ENCODE peak calls at places on chromosomes 12 and 14, in seven cellular contexts. One of them, this sample, is unnamed.

GRCh38 chr14:103003850-103004249 is 53.5 kb downstream of the CDC42BPB start:
- DNase-seq in glutamatergic neuron: no peak
- DNase-seq in fibroblast of lung: no peak
- DNase-seq in right atrium auricular region: no peak
- DNase-seq in Panc1: no peak
- DNase-seq in spleen: peak
- DNase-seq in nephron progenitor cell: no peak
- DNase-seq in this sample: no peak

GRCh38 chr14:62682208-62682607 is 363.1 kb downstream of the KCNH5 start:
- DNase-seq in fibroblast of lung: no peak
- DNase-seq in Panc1: no peak
- DNase-seq in right atrium auricular region: no peak
- DNase-seq in glutamatergic neuron: no peak
- DNase-seq in nephron progenitor cell: no peak
- DNase-seq in spleen: no peak
- DNase-seq in this sample: no peak

GRCh38 chr14:70000601-70001000 is 121.4 kb downstream of the SMOC1 start:
- DNase-seq in glutamatergic neuron: no peak
- DNase-seq in Panc1: no peak
- DNase-seq in fibroblast of lung: no peak
- DNase-seq in nephron progenitor cell: no peak
- DNase-seq in right atrium auricular region: no peak
- DNase-seq in spleen: no peak
- DNase-seq in this sample: no peak

GRCh38 chr14:73269729-73270651 is 32.7 kb downstream of the PAPLN start:
- DNase-seq in Panc1: no peak
- DNase-seq in spleen: peak
- DNase-seq in fibroblast of lung: peak
- DNase-seq in right atrium auricular region: peak
- DNase-seq in glutamatergic neuron: peak
- DNase-seq in nephron progenitor cell: peak
- DNase-seq in this sample: peak

GRCh38 chr14:56205906-56206305 is 87.7 kb downstream of the PELI2 start:
- DNase-seq in Panc1: no peak
- DNase-seq in nephron progenitor cell: no peak
- DNase-seq in fibroblast of lung: no peak
- DNase-seq in spleen: no peak
- DNase-seq in glutamatergic neuron: no peak
- DNase-seq in right atrium auricular region: no peak
- DNase-seq in this sample: no peak

GRCh38 chr12:70366581-70367267 is 634 bp downstream of the KCNMB4 start:
- DNase-seq in right atrium auricular region: no peak
- DNase-seq in glutamatergic neuron: peak
- DNase-seq in spleen: peak
- DNase-seq in fibroblast of lung: peak
- DNase-seq in nephron progenitor cell: peak
- DNase-seq in Panc1: no peak
- DNase-seq in this sample: peak

GRCh38 chr12:11743748-11744147 is 94.3 kb downstream of the ETV6 start:
- DNase-seq in spleen: no peak
- DNase-seq in right atrium auricular region: no peak
- DNase-seq in fibroblast of lung: no peak
- DNase-seq in glutamatergic neuron: no peak
- DNase-seq in Panc1: no peak
- DNase-seq in nephron progenitor cell: no peak
- DNase-seq in this sample: no peak

GRCh38 chr12:3463927-3464326 is 27.1 kb upstream of the PRMT8 start:
- DNase-seq in fibroblast of lung: no peak
- DNase-seq in glutamatergic neuron: no peak
- DNase-seq in nephron progenitor cell: no peak
- DNase-seq in right atrium auricular region: no peak
- DNase-seq in Panc1: no peak
- DNase-seq in spleen: no peak
- DNase-seq in this sample: no peak

GRCh38 chr12:120235369-120236123 is 30.0 kb downstream of the PXN start:
- DNase-seq in right atrium auricular region: no peak
- DNase-seq in Panc1: no peak
- DNase-seq in spleen: no peak
- DNase-seq in nephron progenitor cell: peak
- DNase-seq in glutamatergic neuron: peak
- DNase-seq in fibroblast of lung: no peak
- DNase-seq in this sample: no peak
- TF ChIP-seq CTCF in right atrium auricular region: no peak
- TF ChIP-seq CTCF in Panc1: no peak
- TF ChIP-seq CTCF in spleen: no peak
- TF ChIP-seq CTCF in nephron progenitor cell: peak
- TF ChIP-seq CTCF in glutamatergic neuron: peak
- TF ChIP-seq CTCF in fibroblast of lung: peak
- TF ChIP-seq CTCF in this sample: peak

GRCh38 chr12:53295070-53295890 is at the start of gene PFDN5:
- DNase-seq in spleen: peak
- DNase-seq in glutamatergic neuron: peak
- DNase-seq in Panc1: peak
- DNase-seq in fibroblast of lung: peak
- DNase-seq in nephron progenitor cell: peak
- DNase-seq in right atrium auricular region: peak
- DNase-seq in this sample: peak
- TF ChIP-seq CTCF in spleen: peak
- TF ChIP-seq CTCF in glutamatergic neuron: no peak
- TF ChIP-seq CTCF in Panc1: no peak
- TF ChIP-seq CTCF in fibroblast of lung: no peak
- TF ChIP-seq CTCF in nephron progenitor cell: no peak
- TF ChIP-seq CTCF in right atrium auricular region: no peak
- TF ChIP-seq CTCF in this sample: peak

GRCh38 chr12:106907411-106907810 is 48.3 kb upstream of the TMEM263 start:
- DNase-seq in fibroblast of lung: no peak
- DNase-seq in spleen: no peak
- DNase-seq in nephron progenitor cell: no peak
- DNase-seq in glutamatergic neuron: no peak
- DNase-seq in right atrium auricular region: no peak
- DNase-seq in Panc1: no peak
- DNase-seq in this sample: no peak
- TF ChIP-seq CTCF in fibroblast of lung: no peak
- TF ChIP-seq CTCF in spleen: peak
- TF ChIP-seq CTCF in nephron progenitor cell: no peak
- TF ChIP-seq CTCF in glutamatergic neuron: peak
- TF ChIP-seq CTCF in right atrium auricular region: no peak
- TF ChIP-seq CTCF in Panc1: no peak
- TF ChIP-seq CTCF in this sample: no peak

GRCh38 chr12:27696293-27696652 is at the start of gene REP15:
- DNase-seq in Panc1: no peak
- DNase-seq in spleen: no peak
- DNase-seq in nephron progenitor cell: no peak
- DNase-seq in glutamatergic neuron: no peak
- DNase-seq in fibroblast of lung: no peak
- DNase-seq in right atrium auricular region: no peak
- DNase-seq in this sample: no peak

GRCh38 chr12:27696864-27697564 is 767 bp downstream of the REP15 start:
- DNase-seq in Panc1: no peak
- DNase-seq in glutamatergic neuron: no peak
- DNase-seq in spleen: no peak
- DNase-seq in nephron progenitor cell: no peak
- DNase-seq in right atrium auricular region: no peak
- DNase-seq in fibroblast of lung: no peak
- DNase-seq in this sample: no peak

GRCh38 chr12:27689558-27690180 is 6.6 kb upstream of the REP15 start:
- DNase-seq in Panc1: no peak
- DNase-seq in right atrium auricular region: no peak
- DNase-seq in fibroblast of lung: no peak
- DNase-seq in nephron progenitor cell: no peak
- DNase-seq in glutamatergic neuron: no peak
- DNase-seq in spleen: no peak
- DNase-seq in this sample: no peak

GRCh38 chr12:27695556-27696292 is 523 bp upstream of the REP15 start:
- DNase-seq in nephron progenitor cell: no peak
- DNase-seq in fibroblast of lung: no peak
- DNase-seq in glutamatergic neuron: no peak
- DNase-seq in right atrium auricular region: no peak
- DNase-seq in spleen: no peak
- DNase-seq in Panc1: no peak
- DNase-seq in this sample: no peak

GRCh38 chr12:27693403-27693802 is 2.8 kb upstream of the REP15 start:
- DNase-seq in right atrium auricular region: no peak
- DNase-seq in nephron progenitor cell: no peak
- DNase-seq in Panc1: no peak
- DNase-seq in fibroblast of lung: no peak
- DNase-seq in glutamatergic neuron: no peak
- DNase-seq in spleen: no peak
- DNase-seq in this sample: no peak
- TF ChIP-seq CTCF in right atrium auricular region: no peak
- TF ChIP-seq CTCF in nephron progenitor cell: no peak
- TF ChIP-seq CTCF in Panc1: no peak
- TF ChIP-seq CTCF in fibroblast of lung: no peak
- TF ChIP-seq CTCF in glutamatergic neuron: no peak
- TF ChIP-seq CTCF in spleen: no peak
- TF ChIP-seq CTCF in this sample: no peak